ENCODE peak calls at places on chromosomes 3 and 15, in five cellular contexts. N, X, C, A and M are unnamed samples.

GRCh38 chr3:111548060-111548459 is 6.1 kb downstream of the CD96 start:
- DNase-seq in N (no peak), A (no peak), X (no peak), C (no peak), M (no peak)

GRCh38 chr3:80649170-80649569 is 881.4 kb upstream of the ROBO1 start:
- DNase-seq in X (no peak), N (no peak), C (no peak), A (no peak), M (no peak)

GRCh38 chr3:65545429-65545828 is 493.3 kb downstream of the MAGI1 start:
- DNase-seq in N (no peak), C (no peak), X (no peak), A (peak; percentile 26), M (no peak)

GRCh38 chr15:77497942-77498361 is 77.3 kb downstream of the HMG20A start:
- DNase-seq in N (no peak), X (no peak), A (peak; percentile 31), C (peak; percentile 44), M (no peak)

GRCh38 chr15:97993310-97993738 is 32.8 kb downstream of the ARRDC4 start:
- DNase-seq in N (no peak), C (no peak), X (no peak), A (no peak), M (peak; percentile 31)

GRCh38 chr3:63900459-63900858 is 11.7 kb downstream of the SCAANT1 start:
- DNase-seq in C (no peak), N (no peak), X (no peak), A (peak; percentile 45), M (no peak)

GRCh38 chr3:27767000-27767399 is 44.9 kb upstream of the EOMES start:
- DNase-seq in C (no peak), N (no peak), A (no peak), X (no peak), M (peak; percentile 35)

GRCh38 chr15:50358805-50359204 is 3.8 kb upstream of the GABPB1 start:
- DNase-seq in A (peak; percentile 51), N (no peak), X (peak; percentile 54), C (no peak), M (no peak)

GRCh38 chr15:75153084-75153483 is 48.6 kb upstream of the C15orf39 start:
- DNase-seq in A (peak; percentile 66), N (peak; percentile 22), X (peak; percentile 15), C (no peak), M (peak; percentile 20)

GRCh38 chr15:62993066-62993465 is 49.5 kb upstream of the TPM1 start:
- DNase-seq in X (no peak), C (no peak), A (no peak), N (no peak), M (no peak)

GRCh38 chr15:62986948-62987347 is 55.6 kb upstream of the TPM1 start:
- DNase-seq in A (no peak), C (no peak), N (no peak), X (no peak), M (no peak)

GRCh38 chr15:62991698-62992097 is 50.8 kb upstream of the TPM1 start:
- DNase-seq in N (no peak), A (no peak), X (no peak), C (no peak), M (no peak)

GRCh38 chr15:62988701-62989100 is 53.8 kb upstream of the TPM1 start:
- DNase-seq in A (no peak), C (no peak), X (no peak), N (no peak), M (no peak)

DNA sequence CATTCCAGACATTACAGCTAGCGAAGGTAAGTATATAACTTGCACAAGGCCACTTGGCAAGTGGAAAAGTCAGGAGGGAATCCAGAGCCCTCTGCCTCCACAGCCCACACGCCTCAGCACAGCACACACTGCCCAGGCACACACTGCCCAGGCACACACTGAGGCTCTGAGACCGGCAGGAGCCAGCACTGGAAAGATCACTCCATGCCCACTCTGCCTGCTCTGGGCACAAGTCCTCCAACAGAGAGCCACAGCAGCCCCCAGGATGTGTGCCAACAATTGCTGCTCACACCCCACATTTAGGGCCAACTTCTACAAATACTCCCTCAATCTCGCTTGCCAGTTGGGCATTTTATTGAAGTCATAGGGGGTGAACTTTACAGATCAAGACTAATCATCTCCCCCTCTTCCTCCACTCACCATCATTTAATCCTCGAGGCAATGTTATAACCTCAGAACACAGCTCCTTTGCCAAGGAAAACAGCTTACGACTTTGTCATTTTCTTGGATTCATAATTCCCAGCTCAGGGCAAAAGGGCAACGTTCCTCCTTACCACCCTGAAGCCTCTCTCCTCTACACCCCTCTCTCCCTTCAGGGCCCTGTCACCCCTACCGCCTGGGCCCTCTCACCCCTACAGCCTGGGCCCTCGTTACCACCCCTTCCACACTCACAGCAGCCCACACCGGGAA is 53.0 kb upstream of the TPM1 start:
- DNase-seq in X (no peak), A (no peak), N (peak; percentile 16), C (no peak), M (no peak)
- H3K9me3 ChIP-seq in X (no peaks in the 10 kb centered on the region), A (no peaks in the 10 kb centered on the region), N (no peaks in the 10 kb centered on the region), C (no peaks in the 10 kb centered on the region), M (no peaks in the 10 kb centered on the region)

DNA sequence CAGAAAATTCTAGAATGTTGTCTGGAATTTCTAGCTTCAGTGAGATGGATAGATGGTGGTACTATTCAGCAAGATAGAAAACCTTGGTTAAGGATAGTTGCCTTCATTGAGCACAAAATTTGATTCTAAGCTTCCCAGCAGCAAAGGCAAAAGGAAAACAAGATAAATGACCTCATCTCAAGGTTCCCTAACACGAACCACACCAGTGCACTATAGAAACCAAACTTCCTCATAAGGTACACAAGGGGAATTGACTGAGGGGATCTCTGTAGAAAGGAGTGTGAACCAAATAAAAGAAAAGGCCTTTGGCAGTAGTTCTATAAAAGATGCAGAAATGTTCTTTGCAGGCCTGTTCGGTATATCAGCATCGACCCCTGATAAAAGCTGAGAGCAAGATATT is 288.9 kb downstream of the SHQ1 start:
- DNase-seq in X (no peak), A (no peak), N (no peak), C (no peak), M (no peak)
- H3K4me1 ChIP-seq in X (no peaks in the 10 kb centered on the region), A (peaks cover 7% of the 10 kb centered on the region), N (no peaks in the 10 kb centered on the region), C (no peaks in the 10 kb centered on the region), M (peaks cover 8% of the 10 kb centered on the region)

GRCh38 chr3:76463501-76463900 is 576.4 kb upstream of the ROBO2 start:
- DNase-seq in C (no peak), A (no peak), X (no peak), N (no peak), M (no peak)
- H3K9me3 ChIP-seq in C (no peaks in the 10 kb centered on the region), A (no peaks in the 10 kb centered on the region), X (no peaks in the 10 kb centered on the region), N (peaks cover 2% of the 10 kb centered on the region), M (no peaks in the 10 kb centered on the region)

GRCh38 chr3:23834082-23834870 is 28.5 kb downstream of the UBE2E1 start:
- DNase-seq in A (no peak), C (no peak), N (no peak), X (peak; percentile 23), M (no peak)

GRCh38 chr3:23832523-23832922 is 26.8 kb downstream of the UBE2E1 start:
- DNase-seq in N (no peak), A (no peak), C (no peak), X (no peak), M (no peak)

GRCh38 chr3:23836536-23837230 is 30.9 kb downstream of the UBE2E1 start:
- DNase-seq in X (no peak), A (no peak), N (no peak), C (no peak), M (no peak)

GRCh38 chr3:23835807-23836206 is 30.1 kb downstream of the UBE2E1 start:
- DNase-seq in X (no peak), C (no peak), A (no peak), N (no peak), M (no peak)

GRCh38 chr3:23835087-23835486 is 29.3 kb downstream of the UBE2E1 start:
- DNase-seq in C (no peak), X (no peak), A (no peak), N (no peak), M (no peak)
- H3K4me1 ChIP-seq in C (no peaks in the 10 kb centered on the region), X (peaks cover 28% of the 10 kb centered on the region), A (peaks cover 36% of the 10 kb centered on the region), N (peaks cover 2% of the 10 kb centered on the region), M (no peaks in the 10 kb centered on the region)

GRCh38 chr15:25226360-25226759 is 212.5 kb downstream of the UBE3A start:
- DNase-seq in X (no peak), A (no peak), C (no peak), N (no peak), M (no peak)

GRCh38 chr15:25224396-25224795 is 214.4 kb downstream of the UBE3A start:
- DNase-seq in X (no peak), N (no peak), C (no peak), A (no peak), M (no peak)

DNA sequence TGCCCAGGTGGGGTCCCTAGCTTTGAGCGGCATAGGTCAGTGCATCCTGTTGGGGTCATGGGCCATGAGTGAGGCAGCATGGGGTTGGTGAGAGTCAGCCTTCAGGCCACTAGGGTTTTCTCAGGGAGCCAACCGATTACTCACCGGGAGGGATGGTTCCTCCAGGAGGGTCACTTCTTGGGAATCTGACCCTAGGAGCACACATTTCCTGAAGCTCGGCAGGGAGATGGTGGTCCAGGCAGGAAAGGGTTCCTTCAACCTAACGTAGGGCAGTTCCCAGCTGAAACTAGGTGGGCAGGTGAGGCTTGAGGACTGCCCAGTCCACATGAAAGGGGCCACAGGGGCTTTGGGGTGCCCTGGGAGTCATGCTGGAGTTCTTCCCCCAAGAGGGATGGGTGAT is 218.0 kb downstream of the UBE3A start:
- DNase-seq in A (no peak), C (no peak), X (no peak), N (no peak), M (no peak)
- H3K9me3 ChIP-seq in A (no peaks in the 10 kb centered on the region), C (no peaks in the 10 kb centered on the region), X (no peaks in the 10 kb centered on the region), N (peaks cover 90% of the 10 kb centered on the region), M (peaks cover 30% of the 10 kb centered on the region)